ENCODE peak calls at places on chromosomes 2 and 18, in nine cellular contexts. U, F, D, T, M, L, V, Y and B are unnamed samples.

GRCh38 chr18:48649231-48649630 is 110.4 kb downstream of the CTIF start:
- DNase-seq in U (peak), F (no peak), D (no peak), T (no peak), M (no peak), L (no peak), V (no peak), Y (no peak), B (no peak)

GRCh38 chr18:79926306-79926705 is 25.1 kb downstream of the SLC66A2 start:
- DNase-seq in U (peak), F (peak), D (no peak), T (no peak), M (no peak), L (no peak), V (no peak), Y (no peak), B (no peak)

GRCh38 chr2:6036211-6036610 is 344.0 kb downstream of the SOX11 start:
- DNase-seq in U (no peak), F (no peak), D (no peak), T (no peak), M (no peak), L (no peak), V (no peak), Y (no peak), B (no peak)

GRCh38 chr2:239006886-239007285 is 159.0 kb downstream of the TWIST2 start:
- DNase-seq in U (no peak), F (no peak), D (no peak), T (peak), M (no peak), L (peak), V (no peak), Y (no peak), B (no peak)

GRCh38 chr2:174771631-174772491 is 7.6 kb upstream of the CHRNA1 start:
- DNase-seq in U (peak), F (peak), D (no peak), T (peak), M (peak), L (peak), V (no peak), Y (peak), B (peak)

GRCh38 chr2:65069425-65069824 is 13.2 kb downstream of the CEP68 start:
- DNase-seq in U (no peak), F (no peak), D (no peak), T (no peak), M (no peak), L (no peak), V (no peak), Y (no peak), B (no peak)

GRCh38 chr2:229376866-229377265 is 105.8 kb upstream of the PID1 start:
- DNase-seq in U (no peak), F (no peak), D (no peak), T (peak), M (no peak), L (peak), V (no peak), Y (no peak), B (no peak)

GRCh38 chr2:128495996-128496547 is 177.4 kb upstream of the HS6ST1 start:
- DNase-seq in U (no peak), F (no peak), D (no peak), T (no peak), M (no peak), L (no peak), V (no peak), Y (no peak), B (no peak)

GRCh38 chr2:69720404-69720803 is 21.5 kb upstream of the ANXA4 start:
- DNase-seq in U (no peak), F (no peak), D (no peak), T (no peak), M (no peak), L (no peak), V (no peak), Y (no peak), B (no peak)

GRCh38 chr2:53631313-53632125 is 136.1 kb upstream of the CHAC2 start:
- DNase-seq in U (no peak), F (no peak), D (no peak), T (no peak), M (no peak), L (no peak), V (no peak), Y (no peak), B (no peak)

GRCh38 chr2:19810637-19811036 is 91.1 kb downstream of the TTC32 start:
- DNase-seq in U (no peak), F (no peak), D (no peak), T (no peak), M (no peak), L (no peak), V (no peak), Y (no peak), B (no peak)

GRCh38 chr2:236675051-236675450 is 105.4 kb downstream of the ACKR3 start:
- DNase-seq in U (no peak), F (no peak), D (no peak), T (peak), M (no peak), L (no peak), V (no peak), Y (no peak), B (no peak)

GRCh38 chr2:193240752-193241151 is 1046.0 kb upstream of the TMEFF2 start:
- DNase-seq in U (no peak), F (no peak), D (no peak), T (peak), M (no peak), L (no peak), V (no peak), Y (no peak), B (no peak)

GRCh38 chr2:88691339-88692183 is at the start of gene RPIA:
- DNase-seq in U (peak), F (peak), D (peak), T (peak), M (peak), L (peak), V (peak), Y (peak), B (peak)

GRCh38 chr2:229164545-229165249 is 106.4 kb downstream of the PID1 start:
- DNase-seq in U (no peak), F (no peak), D (no peak), T (peak), M (no peak), L (no peak), V (no peak), Y (peak), B (no peak)

GRCh38 chr2:226797289-226797988 is 2.2 kb downstream of the IRS1 start:
- DNase-seq in U (no peak), F (no peak), D (no peak), T (no peak), M (no peak), L (no peak), V (no peak), Y (peak), B (no peak)